ENCODE peak calls at places on chromosomes 11 and 22, in six cellular contexts. Z is lower lobe of right lung, Q is MG63, G is GF-D8, X is NCI-H2081, N is mucosa of gallbladder. U is an unnamed sample.
A peak's percentile ranks its signal among the peaks of the same experiment; 100 is the strongest.

GRCh38 chr22:21778705-21779363 is 43.2 kb upstream of the YPEL1 start:
- DNase-seq in Z (no peak), Q (no peak), G (no peak), X (no peak), N (no peak), U (no peak)

GRCh38 chr22:37157516-37158289 is 8.0 kb upstream of the IL2RB start:
- DNase-seq in Z (no peak), Q (peak; percentile 50), G (no peak), X (no peak), N (no peak), U (no peak)

GRCh38 chr11:63017306-63017974 is 1.8 kb upstream of the SLC22A8 start:
- DNase-seq in Z (no peak), Q (peak; percentile 65), G (no peak), X (peak; percentile 29), N (no peak), U (no peak)

GRCh38 chr11:134656861-134657540 is 245.0 kb upstream of the B3GAT1 start:
- DNase-seq in Z (no peak), Q (peak; percentile 66), G (no peak), X (no peak), N (peak; percentile 4), U (no peak)

GRCh38 chr11:250740-251299 is 14.0 kb downstream of the PSMD13 start:
- DNase-seq in Z (peak; percentile 77), Q (peak; percentile 35), G (no peak), X (peak; percentile 7), N (peak; percentile 50), U (peak; percentile 88)

GRCh38 chr11:65859812-65860277 is 388 bp upstream of the MUS81 start:
- DNase-seq in Z (no peak), Q (no peak), G (no peak), X (no peak), N (no peak), U (peak; percentile 69)

GRCh38 chr11:17291710-17292109 is 15.2 kb downstream of the NUCB2 start:
- DNase-seq in Z (no peak), Q (no peak), G (no peak), X (no peak), N (no peak), U (no peak)

GRCh38 chr11:2298795-2299747 is 2.6 kb downstream of the C11orf21 start:
- DNase-seq in Z (peak; percentile 49), Q (no peak), G (no peak), X (peak; percentile 40), N (peak; percentile 8), U (no peak)